ENCODE peak calls at places on chromosomes 7 and 10, in eight cellular contexts. P is GM23248; E is NCI-H774; B is activated CD8-positive, alpha-beta memory T cell treated with anti-CD3 and anti-CD28 coated beads for 4 hours; K is NCI-H2081; S is NCI-H1694 treated with DMSO at 0.1 percent for 48 hours; T is tibial nerve; X is fibroblast of the conjunctiva. D is an unnamed sample.

GRCh38 chr7:88090671-88091070 is 129.2 kb downstream of the SRI start:
- DNase-seq in K (no peak), X (no peak), T (no peak), S (no peak), P (no peak), B (no peak), E (no peak), D (no peak)

GRCh38 chr10:290026-290725 is 154.9 kb downstream of the ZMYND11 start:
- DNase-seq in K (no peak), S (no peak), E (no peak), T (no peak), X (no peak), P (peak; percentile 93), B (no peak), D (no peak)

GRCh38 chr10:79266543-79267312 is 80.5 kb upstream of the PPIF start:
- DNase-seq in K (no peak), X (peak; percentile 63), S (no peak), B (no peak), P (peak; percentile 98), E (no peak), T (peak; percentile 50), D (no peak)

GRCh38 chr10:33136271-33136670 is 178.2 kb upstream of the ITGB1 start:
- DNase-seq in B (no peak), K (no peak), X (no peak), P (peak; percentile 78), S (no peak), T (no peak), E (no peak), D (no peak)

GRCh38 chr10:122286872-122287271 is 15.8 kb downstream of the BTBD16 start:
- DNase-seq in T (no peak), B (no peak), P (peak; percentile 91), S (no peak), K (no peak), E (no peak), X (peak; percentile 38), D (no peak)

GRCh38 chr7:44561962-44562621 is 11.6 kb downstream of the DDX56 start:
- DNase-seq in T (no peak), B (no peak), P (peak; percentile 75), S (no peak), K (no peak), X (peak; percentile 14), E (no peak), D (no peak)

GRCh38 chr10:70321897-70322890 is 38.4 kb upstream of the NPFFR1 start:
- DNase-seq in S (no peak), B (no peak), P (no peak), T (no peak), E (no peak), K (no peak), X (no peak), D (no peak)

GRCh38 chr10:131979821-131980270 is 1.9 kb downstream of the BNIP3 start:
- DNase-seq in T (no peak), S (no peak), K (no peak), P (peak; percentile 75), E (no peak), X (no peak), B (no peak), D (peak; percentile 47)

GRCh38 chr7:139682136-139683013 is 95.4 kb downstream of the HIPK2 start:
- DNase-seq in X (no peak), K (no peak), B (no peak), E (no peak), P (peak; percentile 94), T (no peak), S (no peak), D (no peak)

GRCh38 chr7:7495171-7495570 is 40.5 kb downstream of the COL28A1 start:
- DNase-seq in X (no peak), T (no peak), S (no peak), B (no peak), P (no peak), E (no peak), K (no peak), D (no peak)

GRCh38 chr7:23268746-23269145 is 22.2 kb downstream of the GPNMB start:
- DNase-seq in S (no peak), K (no peak), X (no peak), T (no peak), B (no peak), E (no peak), P (peak; percentile 20), D (no peak)

D was measured in HuH-7.5.